ENCODE peak calls at places on chromosomes 11 and 22, in nine cellular contexts. One of them, this sample, is unnamed. For H3K4me1, the result is how much of the 10 kb centered on the place peaks cover.

GRCh38 chr11:59698506-59698905 is 15.1 kb downstream of the OR10V1 start:
- DNase-seq in body of pancreas: no peak
- DNase-seq in heart right ventricle: no peak
- DNase-seq in DND-41: no peak
- DNase-seq in stomach: no peak
- DNase-seq in HepG2: no peak
- DNase-seq in CD8-positive, alpha-beta T cell: no peak
- DNase-seq in thoracic aorta: no peak
- DNase-seq in mucosa of descending colon: no peak
- DNase-seq in this sample: no peak

GRCh38 chr11:69268911-69269310 is 25.0 kb upstream of the MYEOV start:
- DNase-seq in body of pancreas: no peak
- DNase-seq in heart right ventricle: no peak
- DNase-seq in DND-41: no peak
- DNase-seq in stomach: no peak
- DNase-seq in HepG2: no peak
- DNase-seq in CD8-positive, alpha-beta T cell: no peak
- DNase-seq in thoracic aorta: no peak
- DNase-seq in mucosa of descending colon: no peak
- DNase-seq in this sample: no peak

GRCh38 chr11:35649984-35650383 is 12.6 kb upstream of the TRIM44 start:
- DNase-seq in body of pancreas: no peak
- DNase-seq in heart right ventricle: no peak
- DNase-seq in DND-41: no peak
- DNase-seq in stomach: no peak
- DNase-seq in HepG2: no peak
- DNase-seq in CD8-positive, alpha-beta T cell: no peak
- DNase-seq in thoracic aorta: no peak
- DNase-seq in mucosa of descending colon: no peak
- DNase-seq in this sample: no peak

GRCh38 chr22:30159561-30160353 is 79.5 kb downstream of the HORMAD2 start:
- DNase-seq in body of pancreas: peak
- DNase-seq in heart right ventricle: no peak
- DNase-seq in DND-41: no peak
- DNase-seq in stomach: no peak
- DNase-seq in HepG2: peak
- DNase-seq in CD8-positive, alpha-beta T cell: no peak
- DNase-seq in thoracic aorta: no peak
- DNase-seq in mucosa of descending colon: peak
- DNase-seq in this sample: no peak

GRCh38 chr22:42716221-42716620 is 4.4 kb downstream of the A4GALT start:
- DNase-seq in body of pancreas: no peak
- DNase-seq in heart right ventricle: no peak
- DNase-seq in DND-41: no peak
- DNase-seq in stomach: no peak
- DNase-seq in HepG2: no peak
- DNase-seq in CD8-positive, alpha-beta T cell: no peak
- DNase-seq in thoracic aorta: no peak
- DNase-seq in mucosa of descending colon: no peak
- DNase-seq in this sample: no peak

GRCh38 chr11:71266114-71266833 is 13.9 kb upstream of the SHANK2 start:
- DNase-seq in body of pancreas: no peak
- DNase-seq in heart right ventricle: no peak
- DNase-seq in DND-41: no peak
- DNase-seq in stomach: peak
- DNase-seq in HepG2: no peak
- DNase-seq in CD8-positive, alpha-beta T cell: no peak
- DNase-seq in thoracic aorta: no peak
- DNase-seq in mucosa of descending colon: peak
- DNase-seq in this sample: peak

GRCh38 chr11:72543849-72544535 is 109.7 kb upstream of the CLPB start:
- DNase-seq in body of pancreas: no peak
- DNase-seq in heart right ventricle: no peak
- DNase-seq in DND-41: no peak
- DNase-seq in stomach: no peak
- DNase-seq in HepG2: no peak
- DNase-seq in CD8-positive, alpha-beta T cell: no peak
- DNase-seq in thoracic aorta: no peak
- DNase-seq in mucosa of descending colon: no peak
- DNase-seq in this sample: no peak

GRCh38 chr11:13046626-13047570 is 37.8 kb downstream of the RASSF10 start:
- DNase-seq in body of pancreas: no peak
- DNase-seq in heart right ventricle: no peak
- DNase-seq in DND-41: no peak
- DNase-seq in stomach: no peak
- DNase-seq in HepG2: no peak
- DNase-seq in CD8-positive, alpha-beta T cell: no peak
- DNase-seq in thoracic aorta: no peak
- DNase-seq in mucosa of descending colon: no peak
- DNase-seq in this sample: no peak

GRCh38 chr11:87101956-87102355 is 64.2 kb downstream of the TMEM135 start:
- DNase-seq in body of pancreas: no peak
- DNase-seq in heart right ventricle: no peak
- DNase-seq in DND-41: no peak
- DNase-seq in stomach: no peak
- DNase-seq in HepG2: no peak
- DNase-seq in CD8-positive, alpha-beta T cell: no peak
- DNase-seq in thoracic aorta: no peak
- DNase-seq in mucosa of descending colon: no peak
- DNase-seq in this sample: no peak

GRCh38 chr22:45541580-45541979 is 38.9 kb downstream of the FBLN1 start:
- DNase-seq in body of pancreas: no peak
- DNase-seq in heart right ventricle: no peak
- DNase-seq in DND-41: no peak
- DNase-seq in stomach: no peak
- DNase-seq in HepG2: no peak
- DNase-seq in CD8-positive, alpha-beta T cell: no peak
- DNase-seq in thoracic aorta: no peak
- DNase-seq in mucosa of descending colon: no peak
- DNase-seq in this sample: no peak

GRCh38 chr22:19765477-19766234 is 5.1 kb downstream of the TBX1 start:
- DNase-seq in body of pancreas: no peak
- DNase-seq in heart right ventricle: no peak
- DNase-seq in DND-41: peak
- DNase-seq in stomach: no peak
- DNase-seq in HepG2: no peak
- DNase-seq in CD8-positive, alpha-beta T cell: peak
- DNase-seq in thoracic aorta: no peak
- DNase-seq in mucosa of descending colon: no peak
- DNase-seq in this sample: no peak

GRCh38 chr11:8206251-8207079 is 37.6 kb upstream of the RIC3 start:
- DNase-seq in body of pancreas: peak
- DNase-seq in heart right ventricle: peak
- DNase-seq in DND-41: no peak
- DNase-seq in stomach: peak
- DNase-seq in HepG2: no peak
- DNase-seq in CD8-positive, alpha-beta T cell: no peak
- DNase-seq in thoracic aorta: no peak
- DNase-seq in mucosa of descending colon: peak
- DNase-seq in this sample: no peak

GRCh38 chr22:26431151-26431995 is 2.3 kb downstream of the ASPHD2 start:
- DNase-seq in body of pancreas: no peak
- DNase-seq in heart right ventricle: no peak
- DNase-seq in DND-41: no peak
- DNase-seq in stomach: no peak
- DNase-seq in HepG2: no peak
- DNase-seq in CD8-positive, alpha-beta T cell: no peak
- DNase-seq in thoracic aorta: no peak
- DNase-seq in mucosa of descending colon: no peak
- DNase-seq in this sample: no peak

GRCh38 chr11:114154271-114155047 is 94.9 kb downstream of the ZBTB16 start:
- DNase-seq in body of pancreas: peak
- DNase-seq in heart right ventricle: no peak
- DNase-seq in DND-41: no peak
- DNase-seq in stomach: no peak
- DNase-seq in HepG2: peak
- DNase-seq in CD8-positive, alpha-beta T cell: no peak
- DNase-seq in thoracic aorta: no peak
- DNase-seq in mucosa of descending colon: no peak
- DNase-seq in this sample: peak

GRCh38 chr22:30609260-30610185 is 2.5 kb downstream of the TCN2 start:
- DNase-seq in body of pancreas: peak
- DNase-seq in heart right ventricle: peak
- DNase-seq in DND-41: peak
- DNase-seq in stomach: peak
- DNase-seq in HepG2: no peak
- DNase-seq in CD8-positive, alpha-beta T cell: no peak
- DNase-seq in thoracic aorta: no peak
- DNase-seq in mucosa of descending colon: peak
- DNase-seq in this sample: peak

GRCh38 chr11:92227233-92227593 is 2.6 kb downstream of the FAT3 start:
- DNase-seq in body of pancreas: no peak
- DNase-seq in heart right ventricle: no peak
- DNase-seq in DND-41: no peak
- DNase-seq in stomach: no peak
- DNase-seq in HepG2: no peak
- DNase-seq in CD8-positive, alpha-beta T cell: no peak
- DNase-seq in thoracic aorta: no peak
- DNase-seq in mucosa of descending colon: no peak
- DNase-seq in this sample: no peak

GRCh38 chr11:81888391-81888790 is 845.3 kb downstream of the FAM181B start:
- DNase-seq in body of pancreas: no peak
- DNase-seq in heart right ventricle: no peak
- DNase-seq in DND-41: no peak
- DNase-seq in stomach: no peak
- DNase-seq in HepG2: no peak
- DNase-seq in CD8-positive, alpha-beta T cell: no peak
- DNase-seq in thoracic aorta: no peak
- DNase-seq in mucosa of descending colon: no peak
- DNase-seq in this sample: no peak

GRCh38 chr11:18972336-18972735 is 33.1 kb upstream of the MRGPRX1 start:
- DNase-seq in body of pancreas: no peak
- DNase-seq in heart right ventricle: no peak
- DNase-seq in DND-41: no peak
- DNase-seq in stomach: no peak
- DNase-seq in HepG2: no peak
- DNase-seq in CD8-positive, alpha-beta T cell: no peak
- DNase-seq in thoracic aorta: no peak
- DNase-seq in mucosa of descending colon: no peak
- DNase-seq in this sample: no peak
- H3K4me1 ChIP-seq in body of pancreas: under half
- H3K4me1 ChIP-seq in heart right ventricle: under half
- H3K4me1 ChIP-seq in DND-41: under half
- H3K4me1 ChIP-seq in stomach: under half
- H3K4me1 ChIP-seq in HepG2: under half
- H3K4me1 ChIP-seq in CD8-positive, alpha-beta T cell: under half
- H3K4me1 ChIP-seq in thoracic aorta: under half
- H3K4me1 ChIP-seq in mucosa of descending colon: under half
- H3K4me1 ChIP-seq in this sample: under half

DNA sequence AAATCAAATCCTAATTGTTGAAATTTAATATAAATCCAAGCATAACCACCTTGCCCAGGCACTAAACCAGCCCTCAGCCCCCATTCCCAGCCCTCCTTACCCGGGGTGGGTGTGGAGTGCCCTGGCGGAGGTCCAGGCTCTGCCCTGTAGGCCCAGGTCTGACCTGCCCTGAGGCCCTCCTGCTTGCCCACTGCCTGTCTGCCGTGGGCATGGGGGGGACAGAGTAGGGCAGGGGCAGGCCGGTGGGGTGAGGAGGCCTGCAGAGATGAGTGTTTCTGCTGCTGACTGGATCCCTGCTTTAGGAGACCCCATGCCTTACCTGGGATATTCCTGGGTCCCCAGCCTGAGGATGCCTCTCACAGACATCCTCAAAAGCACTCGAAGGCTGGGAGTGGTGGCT is 3.6 kb upstream of the CHID1 start:
- DNase-seq in body of pancreas: no peak
- DNase-seq in heart right ventricle: no peak
- DNase-seq in DND-41: no peak
- DNase-seq in stomach: no peak
- DNase-seq in HepG2: no peak
- DNase-seq in CD8-positive, alpha-beta T cell: no peak
- DNase-seq in thoracic aorta: no peak
- DNase-seq in mucosa of descending colon: no peak
- DNase-seq in this sample: no peak
- H3K4me3 ChIP-seq in body of pancreas: no peak
- H3K4me3 ChIP-seq in heart right ventricle: no peak
- H3K4me3 ChIP-seq in DND-41: no peak
- H3K4me3 ChIP-seq in stomach: no peak
- H3K4me3 ChIP-seq in HepG2: peak
- H3K4me3 ChIP-seq in CD8-positive, alpha-beta T cell: no peak
- H3K4me3 ChIP-seq in thoracic aorta: no peak
- H3K4me3 ChIP-seq in mucosa of descending colon: no peak
- H3K4me3 ChIP-seq in this sample: no peak

DNA sequence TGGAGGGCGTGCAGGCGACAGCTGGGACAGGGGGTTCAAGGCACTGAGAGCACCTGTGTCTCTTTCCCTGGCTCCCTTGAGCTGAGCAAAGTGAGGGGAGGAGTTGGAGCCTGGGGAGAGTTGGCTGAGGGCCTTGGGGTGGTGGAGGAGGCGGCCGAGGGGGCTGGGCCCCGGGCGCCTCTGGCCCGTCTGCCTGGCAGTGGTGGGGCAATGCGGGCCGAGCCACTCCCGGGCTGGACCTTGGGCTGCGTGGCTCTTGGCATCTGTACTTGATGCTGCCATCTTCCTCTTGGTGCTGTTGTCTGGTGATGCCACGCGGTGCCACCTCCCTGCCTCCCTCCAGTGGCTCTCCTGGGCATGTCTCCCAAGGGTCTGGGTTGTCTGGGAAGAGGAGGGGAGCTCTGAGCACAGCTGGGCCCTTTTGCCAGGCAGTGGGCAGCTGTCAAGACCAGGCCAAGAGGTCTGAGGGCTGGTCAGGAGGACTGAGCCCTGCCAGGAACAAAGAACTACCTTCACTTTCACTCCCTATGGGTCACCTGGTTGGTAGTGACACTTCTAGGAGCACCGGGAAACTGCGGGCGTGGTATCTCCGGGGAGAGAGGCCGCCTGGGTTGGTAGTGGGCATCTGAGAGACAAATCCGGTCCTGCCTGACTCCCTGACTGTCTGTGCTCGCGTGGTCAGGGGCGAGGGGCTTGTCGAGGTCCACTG is 1.3 kb downstream of the GRIK4 start:
- DNase-seq in body of pancreas: no peak
- DNase-seq in heart right ventricle: no peak
- DNase-seq in DND-41: no peak
- DNase-seq in stomach: peak
- DNase-seq in HepG2: no peak
- DNase-seq in CD8-positive, alpha-beta T cell: no peak
- DNase-seq in thoracic aorta: no peak
- DNase-seq in mucosa of descending colon: no peak
- DNase-seq in this sample: no peak
- TF ChIP-seq CTCF in body of pancreas: no peak
- TF ChIP-seq CTCF in heart right ventricle: no peak
- TF ChIP-seq CTCF in DND-41: no peak
- TF ChIP-seq CTCF in stomach: no peak
- TF ChIP-seq CTCF in HepG2: no peak
- TF ChIP-seq CTCF in CD8-positive, alpha-beta T cell: no peak
- TF ChIP-seq CTCF in thoracic aorta: no peak
- TF ChIP-seq CTCF in mucosa of descending colon: no peak
- TF ChIP-seq CTCF in this sample: no peak

DNA sequence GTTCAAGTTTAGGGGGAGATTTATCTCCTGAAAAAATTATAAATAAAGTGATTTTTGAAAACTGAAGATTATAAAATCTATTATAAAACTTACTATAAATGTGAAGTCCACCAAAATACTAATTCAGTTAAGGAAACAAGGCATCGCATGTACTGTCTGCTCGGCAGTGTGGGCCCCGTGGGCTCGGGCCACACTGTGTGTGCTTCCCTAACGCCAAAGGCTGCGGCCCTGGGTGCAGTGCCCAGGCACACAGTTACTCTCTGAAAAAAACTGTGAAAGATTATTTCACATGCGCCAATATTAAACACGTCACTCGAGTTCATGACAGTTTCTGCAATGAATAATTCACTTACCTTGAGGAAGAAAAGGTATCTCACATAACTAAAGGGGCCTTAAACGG is 39.8 kb downstream of the BRD1 start:
- DNase-seq in body of pancreas: no peak
- DNase-seq in heart right ventricle: no peak
- DNase-seq in DND-41: no peak
- DNase-seq in stomach: no peak
- DNase-seq in HepG2: no peak
- DNase-seq in CD8-positive, alpha-beta T cell: no peak
- DNase-seq in thoracic aorta: no peak
- DNase-seq in mucosa of descending colon: no peak
- DNase-seq in this sample: no peak
- H3K4me1 ChIP-seq in body of pancreas: under half
- H3K4me1 ChIP-seq in heart right ventricle: half or more
- H3K4me1 ChIP-seq in DND-41: under half
- H3K4me1 ChIP-seq in stomach: under half
- H3K4me1 ChIP-seq in HepG2: under half
- H3K4me1 ChIP-seq in CD8-positive, alpha-beta T cell: under half
- H3K4me1 ChIP-seq in thoracic aorta: under half
- H3K4me1 ChIP-seq in mucosa of descending colon: under half
- H3K4me1 ChIP-seq in this sample: under half